ENCODE peak calls at places on chromosomes 7 and 10, in four cellular contexts. L is heart right ventricle, N is tibial nerve, B is aorta. K is an unnamed sample.

GRCh38 chr10:98302711-98303365 is 34.8 kb upstream of the LOXL4 start:
- DNase-seq in L (no peak), N (no peak), B (no peak), K (no peak)

GRCh38 chr10:58282615-58283014 is 13.7 kb downstream of the CISD1 start:
- DNase-seq in L (no peak), N (no peak), B (no peak), K (no peak)

GRCh38 chr7:55304363-55304762 is 60.8 kb upstream of the LANCL2 start:
- DNase-seq in L (no peak), N (no peak), B (no peak), K (no peak)

GRCh38 chr7:95244616-95245015 is 79.7 kb downstream of the PON1 start:
- DNase-seq in L (no peak), N (no peak), B (no peak), K (no peak)

GRCh38 chr7:150972746-150973145 is 5.4 kb downstream of the KCNH2 start:
- DNase-seq in L (no peak), N (no peak), B (no peak), K (no peak)

GRCh38 chr10:87093461-87094372 is 926 bp downstream of the GLUD1 start:
- DNase-seq in L (peak), N (peak), B (peak), K (peak)

GRCh38 chr7:12594122-12594897 is 23.8 kb downstream of the SCIN start:
- DNase-seq in L (no peak), N (no peak), B (no peak), K (no peak)

GRCh38 chr7:37287093-37287492 is 161.6 kb downstream of the ELMO1 start:
- DNase-seq in L (no peak), N (no peak), B (no peak), K (no peak)

GRCh38 chr10:123859651-123860045 is 32.0 kb downstream of the CPXM2 start:
- DNase-seq in L (no peak), N (no peak), B (no peak), K (no peak)

GRCh38 chr7:130996841-130997231 is 262.8 kb upstream of the KLF14 start:
- DNase-seq in L (no peak), N (no peak), B (no peak), K (peak)
- H3K4me3 ChIP-seq in L (no peak), N (no peak), B (no peak), K (no peak)

DNA sequence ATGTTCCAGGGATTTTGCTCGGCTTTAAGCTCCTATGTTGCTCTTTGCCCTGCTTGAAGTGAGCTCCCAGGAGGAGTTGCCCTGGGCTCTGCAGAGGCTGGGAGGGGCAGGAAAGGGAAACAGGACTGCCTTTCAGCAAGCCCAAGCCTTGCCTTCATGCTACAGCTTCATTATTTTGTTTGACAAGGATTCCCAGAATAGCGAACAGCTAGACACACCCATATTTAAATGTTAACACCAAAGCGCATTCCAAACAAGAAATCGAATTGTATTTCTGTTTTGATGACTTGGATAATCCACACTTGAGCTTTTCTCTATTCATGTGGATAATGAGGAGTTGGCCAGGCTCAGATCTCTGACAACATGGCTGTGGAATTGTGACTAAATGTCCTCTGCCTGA is 6.3 kb downstream of the KIAA1217 start:
- DNase-seq in L (peak), N (no peak), B (no peak), K (no peak)
- H3K27ac ChIP-seq in L (peak), N (peak), B (no peak), K (no peak)

GRCh38 chr7:143000648-143001047 is 26.3 kb downstream of the OR9A2 start:
- DNase-seq in L (no peak), N (no peak), B (no peak), K (no peak)

GRCh38 chr7:143002856-143003255 is 24.1 kb downstream of the OR9A2 start:
- DNase-seq in L (no peak), N (no peak), B (no peak), K (peak)

GRCh38 chr7:143002106-143002505 is 24.8 kb downstream of the OR9A2 start:
- DNase-seq in L (no peak), N (no peak), B (no peak), K (peak)

GRCh38 chr7:143005632-143006260 is 21.2 kb downstream of the OR9A2 start:
- DNase-seq in L (no peak), N (no peak), B (no peak), K (no peak)

GRCh38 chr7:143003393-143004051 is 23.4 kb downstream of the OR9A2 start:
- DNase-seq in L (peak), N (no peak), B (no peak), K (peak)
- H3K4me3 ChIP-seq in L (no peak), N (no peak), B (no peak), K (no peak)

DNA sequence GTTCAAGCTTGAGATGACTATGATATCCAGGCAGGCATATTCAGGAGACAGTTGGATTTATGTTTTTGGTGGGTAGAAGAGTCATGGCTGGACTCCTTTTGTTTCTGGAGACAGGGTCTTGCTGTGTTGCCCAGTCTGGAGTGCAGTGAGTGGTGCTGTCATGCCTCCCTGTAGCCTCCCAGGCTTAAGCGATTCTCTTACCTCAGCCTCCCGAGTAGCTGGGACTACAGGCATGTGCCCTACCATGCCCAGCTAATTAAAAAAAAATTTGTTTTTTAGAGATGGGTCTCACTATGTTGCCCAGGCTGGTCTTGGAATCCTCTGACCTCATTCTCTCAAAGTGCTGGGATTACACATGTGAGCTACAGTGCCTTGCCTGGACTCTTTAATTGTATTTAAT is 62.0 kb downstream of the ADK start:
- DNase-seq in L (no peak), N (no peak), B (no peak), K (no peak)
- H3K27ac ChIP-seq in L (no peak), N (no peak), B (no peak), K (no peak)

K was measured in DND-41.